ENCODE peak calls at places on chromosomes 7 and 10, in four cellular contexts. One of them, this sample, is unnamed.

GRCh38 chr7:113730309-113730955 is 188.4 kb downstream of the PPP1R3A start:
- DNase-seq in effector CD8-positive, alpha-beta T cell: no peak
- DNase-seq in cardiac muscle cell: peak; percentile 53
- DNase-seq in posterior vena cava: no peak
- DNase-seq in this sample: peak; percentile 39

GRCh38 chr7:74253975-74254857 is at the start of gene RFC2:
- DNase-seq in cardiac muscle cell: peak; percentile 98
- DNase-seq in effector CD8-positive, alpha-beta T cell: peak; percentile 92
- DNase-seq in posterior vena cava: peak; percentile 99
- DNase-seq in this sample: peak; percentile 97

GRCh38 chr7:22582860-22583640 is 83.1 kb upstream of the STEAP1B start:
- DNase-seq in cardiac muscle cell: peak; percentile 88
- DNase-seq in posterior vena cava: no peak
- DNase-seq in effector CD8-positive, alpha-beta T cell: no peak
- DNase-seq in this sample: peak; percentile 94

GRCh38 chr10:48389272-48389671 is 82.8 kb downstream of the MAPK8 start:
- DNase-seq in cardiac muscle cell: no peak
- DNase-seq in effector CD8-positive, alpha-beta T cell: no peak
- DNase-seq in posterior vena cava: no peak
- DNase-seq in this sample: no peak

GRCh38 chr10:11472158-11472753 is 139.2 kb downstream of the USP6NL start:
- DNase-seq in effector CD8-positive, alpha-beta T cell: peak; percentile 50
- DNase-seq in posterior vena cava: no peak
- DNase-seq in cardiac muscle cell: peak; percentile 53
- DNase-seq in this sample: peak; percentile 65

GRCh38 chr10:43131256-43131655 is 7.0 kb upstream of the CSGALNACT2 start:
- DNase-seq in effector CD8-positive, alpha-beta T cell: no peak
- DNase-seq in cardiac muscle cell: no peak
- DNase-seq in posterior vena cava: no peak
- DNase-seq in this sample: no peak

GRCh38 chr7:139118803-139119485 is 9.4 kb upstream of the ZC3HAV1 start:
- DNase-seq in cardiac muscle cell: peak; percentile 24
- DNase-seq in posterior vena cava: no peak
- DNase-seq in effector CD8-positive, alpha-beta T cell: no peak
- DNase-seq in this sample: peak; percentile 13

GRCh38 chr10:76675951-76676587 is 961.5 kb downstream of the KCNMA1 start:
- DNase-seq in cardiac muscle cell: peak; percentile 8
- DNase-seq in posterior vena cava: peak; percentile 90
- DNase-seq in effector CD8-positive, alpha-beta T cell: no peak
- DNase-seq in this sample: peak; percentile 3

GRCh38 chr10:35420044-35420443 is 83.7 kb downstream of the CCNY start:
- DNase-seq in cardiac muscle cell: peak; percentile 52
- DNase-seq in effector CD8-positive, alpha-beta T cell: no peak
- DNase-seq in posterior vena cava: no peak
- DNase-seq in this sample: peak; percentile 63